ENCODE peak calls at places on chromosomes 5 and 9, in four cellular contexts. R is HepG2, T is K562, C is GM12878. N is an unnamed sample.

GRCh38 chr5:142204219-142204618 is 95.6 kb downstream of the NDFIP1 start:
- DNase-seq in R (no peak), C (no peak), T (no peak), N (no peak)

GRCh38 chr9:73056245-73056644 is 95.4 kb upstream of the ANXA1 start:
- DNase-seq in C (no peak), T (no peak), R (no peak), N (no peak)

GRCh38 chr5:94433393-94434149 is 184.8 kb downstream of the KIAA0825 start:
- DNase-seq in C (no peak), R (peak), T (no peak), N (no peak)

GRCh38 chr9:14158911-14159310 is 155.0 kb downstream of the NFIB start:
- DNase-seq in R (no peak), T (peak), C (no peak), N (no peak)

GRCh38 chr9:95854386-95855015 is 21.0 kb upstream of the ERCC6L2 start:
- DNase-seq in T (no peak), R (no peak), C (no peak), N (no peak)

GRCh38 chr9:38017885-38018186 is 51.2 kb downstream of the SHB start:
- DNase-seq in T (no peak), R (no peak), C (no peak), N (no peak)

GRCh38 chr5:107955321-107955720 is 284.6 kb upstream of the EFNA5 start:
- DNase-seq in T (no peak), R (no peak), C (no peak), N (no peak)

GRCh38 chr9:120387257-120387999 is 192.5 kb downstream of the CDK5RAP2 start:
- DNase-seq in C (no peak), R (peak), T (no peak), N (no peak)

GRCh38 chr9:94213513-94214124 is 45.5 kb upstream of the ZNF169 start:
- DNase-seq in C (peak), R (peak), T (peak), N (peak)

GRCh38 chr9:108687360-108687981 is 168.3 kb downstream of the ACTL7B start:
- DNase-seq in T (no peak), R (no peak), C (no peak), N (no peak)

GRCh38 chr9:124281934-124282351 is 24.2 kb downstream of the NEK6 start:
- DNase-seq in R (peak), T (no peak), C (no peak), N (no peak)

GRCh38 chr9:108197888-108198287 is 657.9 kb downstream of the ACTL7B start:
- DNase-seq in R (no peak), C (no peak), T (no peak), N (no peak)

GRCh38 chr5:107378218-107378899 is 292.4 kb downstream of the EFNA5 start:
- DNase-seq in R (peak), C (no peak), T (no peak), N (no peak)

GRCh38 chr5:123035320-123035949 is 1.1 kb downstream of the PPIC start:
- DNase-seq in R (peak), T (peak), C (no peak), N (peak)

GRCh38 chr9:116543731-116544400 is 143.2 kb upstream of the TRIM32 start:
- DNase-seq in T (no peak), R (no peak), C (no peak), N (no peak)

GRCh38 chr9:80650964-80651555 is 1038.3 kb downstream of the TLE1 start:
- DNase-seq in R (no peak), C (no peak), T (no peak), N (no peak)

GRCh38 chr5:14167211-14167845 is 24.2 kb downstream of the TRIO start:
- DNase-seq in R (no peak), T (no peak), C (no peak), N (no peak)

GRCh38 chr9:109986423-109987055 is 206.5 kb downstream of the PALM2AKAP2 start:
- DNase-seq in T (no peak), C (no peak), R (no peak), N (no peak)

GRCh38 chr5:139162448-139162847 is 35.7 kb downstream of the SIL1 start:
- DNase-seq in C (no peak), R (no peak), T (no peak), N (no peak)

GRCh38 chr5:172106511-172107356 is 81.3 kb downstream of the STK10 start:
- DNase-seq in T (peak), C (peak), R (no peak), N (peak)

GRCh38 chr9:91086657-91087563 is 274.8 kb downstream of the AUH start:
- DNase-seq in R (no peak), C (no peak), T (no peak), N (no peak)

GRCh38 chr9:35906923-35907699 is 1.1 kb downstream of the HRCT1 start:
- DNase-seq in T (no peak), C (no peak), R (no peak), N (no peak)

GRCh38 chr5:33854733-33855151 is 37.0 kb downstream of the ADAMTS12 start:
- DNase-seq in T (no peak), C (no peak), R (peak), N (no peak)

GRCh38 chr9:22457448-22457847 is 10.8 kb downstream of the DMRTA1 start:
- DNase-seq in T (no peak), C (no peak), R (no peak), N (no peak)

GRCh38 chr5:104793031-104793430 is 1230.4 kb upstream of the NUDT12 start:
- DNase-seq in R (no peak), C (no peak), T (no peak), N (no peak)

GRCh38 chr5:80747922-80748321 is 93.1 kb upstream of the DHFR start:
- DNase-seq in C (no peak), T (no peak), R (no peak), N (no peak)

GRCh38 chr5:80739898-80740297 is 85.1 kb upstream of the DHFR start:
- DNase-seq in C (no peak), T (no peak), R (no peak), N (no peak)

GRCh38 chr5:80744149-80744548 is 89.4 kb upstream of the DHFR start:
- DNase-seq in C (no peak), R (no peak), T (no peak), N (no peak)

GRCh38 chr5:80741015-80741414 is 86.2 kb upstream of the DHFR start:
- DNase-seq in R (no peak), T (no peak), C (no peak), N (no peak)

DNA sequence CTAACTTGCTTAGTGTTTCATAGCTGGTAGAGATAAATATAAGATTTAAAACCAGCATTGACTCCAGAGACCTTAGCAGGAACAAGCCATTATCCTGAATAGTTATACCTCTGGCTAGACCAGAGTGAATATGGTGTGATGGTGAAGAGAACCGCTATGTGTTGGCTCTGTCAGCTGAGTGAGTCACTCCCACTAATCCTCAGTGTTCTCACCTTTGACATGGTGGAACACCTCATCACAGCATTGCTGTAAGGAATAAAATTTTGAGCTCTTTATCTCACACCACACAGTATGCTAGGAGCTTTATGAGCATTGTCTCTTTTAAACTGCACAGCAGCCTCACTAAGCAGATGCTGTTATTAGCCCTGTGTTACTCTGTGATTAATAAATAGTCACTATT is 90.7 kb upstream of the DHFR start:
- DNase-seq in T (peak), R (no peak), C (no peak), N (no peak)
- TF ChIP-seq BHLHE40 in T (no peak), R (no peak), C (no peak), N (no peak)

DNA sequence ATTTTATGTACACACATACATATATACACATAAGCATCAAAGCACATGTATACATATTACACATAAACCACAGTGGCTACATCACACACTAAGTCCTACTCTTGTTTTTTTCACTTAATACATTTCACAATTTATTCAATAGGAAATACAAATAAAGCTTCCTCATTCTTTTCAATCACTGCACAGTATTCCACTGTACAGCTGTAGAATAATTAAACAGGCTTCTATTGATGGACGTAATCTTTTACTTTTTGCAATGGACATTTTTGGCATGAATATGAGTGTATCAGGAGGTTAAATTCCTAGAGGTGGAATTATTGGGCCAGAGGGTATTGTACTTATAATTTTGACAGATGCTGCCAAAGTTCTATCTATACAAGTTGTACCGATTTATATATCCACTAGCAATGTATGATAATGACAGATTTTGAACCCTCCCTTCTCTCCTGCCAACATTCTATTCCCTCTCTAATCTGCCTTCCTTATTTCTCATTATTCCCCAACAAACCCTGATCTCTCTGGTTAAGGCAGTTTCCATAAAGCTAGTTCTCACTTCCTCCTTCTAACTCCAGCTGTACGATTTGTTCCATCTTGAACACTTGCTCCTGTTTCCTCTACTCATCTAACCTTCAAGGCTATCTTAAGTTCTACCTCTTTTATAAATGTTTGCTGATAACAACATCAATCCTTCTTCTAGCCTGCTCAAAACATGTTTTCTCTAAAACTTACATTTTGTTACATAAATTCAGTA is 35.2 kb downstream of the MRPS27 start:
- DNase-seq in T (no peak), C (no peak), R (no peak), N (no peak)
- TF ChIP-seq SP1 in T (no peak), C (no peak), R (no peak), N (no peak)

GRCh38 chr5:91841423-91841822 is 458.3 kb upstream of the ARRDC3 start:
- DNase-seq in R (no peak), C (no peak), T (no peak), N (no peak)

GRCh38 chr5:91839232-91839631 is 456.1 kb upstream of the ARRDC3 start:
- DNase-seq in T (no peak), C (no peak), R (no peak), N (no peak)

GRCh38 chr5:91840412-91840811 is 457.3 kb upstream of the ARRDC3 start:
- DNase-seq in C (no peak), R (no peak), T (no peak), N (no peak)
- TF ChIP-seq BHLHE40 in C (no peak), R (no peak), T (no peak), N (no peak)

DNA sequence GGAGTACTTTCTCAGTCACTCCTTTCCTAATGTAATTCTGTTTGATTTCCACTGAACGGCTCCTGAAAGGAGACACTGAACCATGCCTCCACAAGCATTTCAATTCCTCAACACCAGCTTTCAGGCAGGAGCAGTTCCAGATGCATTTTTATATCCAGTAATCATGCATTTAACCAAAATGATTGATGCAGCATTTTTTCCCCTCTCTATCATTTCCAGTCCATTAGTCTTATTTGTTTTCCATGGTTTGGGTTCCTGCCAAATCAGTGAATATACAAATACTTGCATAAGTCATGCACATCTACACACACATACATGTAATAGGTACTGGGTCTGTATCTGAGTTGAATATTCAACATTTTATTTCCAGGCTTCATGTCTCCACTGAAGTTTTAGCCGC is 122.7 kb downstream of the GRIA1 start:
- DNase-seq in C (no peak), R (no peak), T (no peak), N (no peak)
- TF ChIP-seq SP1 in C (no peak), R (no peak), T (no peak), N (no peak)

GRCh38 chr9:133457748-133458147 is 2.0 kb upstream of the CACFD1 start:
- DNase-seq in C (no peak), T (no peak), R (no peak), N (no peak)

GRCh38 chr9:133460405-133461175 is 812 bp downstream of the CACFD1 start:
- DNase-seq in R (peak), C (no peak), T (peak), N (no peak)

GRCh38 chr9:133459476-133460404 is at the start of gene CACFD1:
- DNase-seq in T (peak), R (peak), C (peak), N (peak)

GRCh38 chr9:133457233-133457632 is 2.5 kb upstream of the CACFD1 start:
- DNase-seq in R (peak), T (no peak), C (no peak), N (no peak)

DNA sequence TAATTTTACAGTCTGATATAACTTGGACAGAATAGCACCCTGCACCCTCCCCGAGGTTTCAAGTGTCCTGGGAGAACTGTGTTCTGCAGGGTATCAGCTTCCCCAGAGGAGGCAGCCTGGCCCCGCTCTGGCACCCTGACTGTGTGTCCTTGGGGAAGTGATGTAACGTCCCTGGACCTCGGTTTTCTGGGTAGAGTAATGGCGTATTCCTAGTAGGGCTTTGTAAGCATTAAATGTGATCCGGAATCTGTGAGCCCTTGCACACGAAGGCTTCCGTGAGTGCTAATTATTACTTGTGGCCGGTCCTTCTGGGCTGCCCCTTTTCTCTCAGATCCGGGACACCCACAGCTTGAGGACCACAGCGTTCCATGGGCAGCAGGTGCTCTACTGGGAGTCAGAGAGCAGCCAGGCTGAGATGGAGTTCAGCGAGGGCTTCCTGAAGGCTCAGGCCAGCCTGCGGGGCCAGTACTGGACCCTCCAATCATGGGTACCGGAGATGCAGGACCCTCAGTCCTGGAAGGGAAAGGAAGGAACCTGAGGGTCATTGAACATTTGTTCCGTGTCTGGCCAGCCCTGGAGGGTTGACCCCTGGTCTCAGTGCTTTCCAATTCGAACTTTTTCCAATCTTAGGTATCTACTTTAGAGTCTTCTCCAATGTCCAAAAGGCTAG is 1.0 kb upstream of the CACFD1 start:
- DNase-seq in R (peak), T (no peak), C (no peak), N (no peak)
- TF ChIP-seq BHLHE40 in R (no peak), T (no peak), C (no peak), N (no peak)

GRCh38 chr5:173324115-173325001 is 3.9 kb downstream of the STC2 start:
- DNase-seq in T (peak), R (no peak), C (no peak), N (no peak)
- TF ChIP-seq SP1 in T (no peak), R (no peak), C (no peak), N (no peak)

GRCh38 chr5:111742595-111742994 is 14.4 kb downstream of the NREP start:
- DNase-seq in R (peak), C (no peak), T (no peak), N (peak)
- TF ChIP-seq BHLHE40 in R (peak), C (no peak), T (no peak), N (no peak)

N was measured in HEK293T.